ENCODE peak calls at places on chromosome 13, in four cellular contexts. One of them, this sample, is unnamed.

GRCh38 chr13:67221630-67222226 is 8.4 kb downstream of the PCDH9 start:
- DNase-seq in progenitor cell of endocrine pancreas: no peak
- DNase-seq in neural progenitor cell: no peak
- DNase-seq in thoracic aorta: no peak
- DNase-seq in this sample: no peak

GRCh38 chr13:96822900-96823299 is 171.4 kb downstream of the OXGR1 start:
- DNase-seq in thoracic aorta: no peak
- DNase-seq in neural progenitor cell: peak
- DNase-seq in progenitor cell of endocrine pancreas: no peak
- DNase-seq in this sample: no peak

GRCh38 chr13:57988276-57988675 is 356.7 kb downstream of the PCDH17 start:
- DNase-seq in neural progenitor cell: no peak
- DNase-seq in thoracic aorta: no peak
- DNase-seq in progenitor cell of endocrine pancreas: no peak
- DNase-seq in this sample: no peak

GRCh38 chr13:51270606-51271005 is 48.4 kb downstream of the FAM124A start:
- DNase-seq in neural progenitor cell: no peak
- DNase-seq in thoracic aorta: no peak
- DNase-seq in progenitor cell of endocrine pancreas: no peak
- DNase-seq in this sample: no peak

GRCh38 chr13:72751220-72751619 is 23.5 kb downstream of the BORA start:
- DNase-seq in neural progenitor cell: no peak
- DNase-seq in thoracic aorta: no peak
- DNase-seq in progenitor cell of endocrine pancreas: no peak
- DNase-seq in this sample: no peak

GRCh38 chr13:102798653-102799543 is at the start of the genes BIVM and POGLUT2:
- DNase-seq in neural progenitor cell: peak
- DNase-seq in progenitor cell of endocrine pancreas: peak
- DNase-seq in thoracic aorta: peak
- DNase-seq in this sample: peak

GRCh38 chr13:94020833-94021232 is 458.6 kb downstream of the DCT start:
- DNase-seq in progenitor cell of endocrine pancreas: no peak
- DNase-seq in thoracic aorta: no peak
- DNase-seq in neural progenitor cell: no peak
- DNase-seq in this sample: no peak

GRCh38 chr13:32676242-32676641 is 90.0 kb downstream of the PDS5B start:
- DNase-seq in neural progenitor cell: no peak
- DNase-seq in thoracic aorta: no peak
- DNase-seq in progenitor cell of endocrine pancreas: no peak
- DNase-seq in this sample: no peak

GRCh38 chr13:113654591-113655357 is 3.2 kb downstream of the ATP4B start:
- DNase-seq in thoracic aorta: no peak
- DNase-seq in progenitor cell of endocrine pancreas: no peak
- DNase-seq in neural progenitor cell: no peak
- DNase-seq in this sample: no peak

GRCh38 chr13:77919351-77920294 is 992 bp upstream of the EDNRB start:
- DNase-seq in thoracic aorta: no peak
- DNase-seq in progenitor cell of endocrine pancreas: no peak
- DNase-seq in neural progenitor cell: peak
- DNase-seq in this sample: no peak

GRCh38 chr13:109336730-109337129 is 449.7 kb downstream of the IRS2 start:
- DNase-seq in neural progenitor cell: no peak
- DNase-seq in thoracic aorta: no peak
- DNase-seq in progenitor cell of endocrine pancreas: no peak
- DNase-seq in this sample: peak

GRCh38 chr13:108121406-108121805 is 93.9 kb downstream of the LIG4 start:
- DNase-seq in thoracic aorta: no peak
- DNase-seq in progenitor cell of endocrine pancreas: no peak
- DNase-seq in neural progenitor cell: no peak
- DNase-seq in this sample: no peak
- TF ChIP-seq CTCF in thoracic aorta: no peak
- TF ChIP-seq CTCF in progenitor cell of endocrine pancreas: no peak
- TF ChIP-seq CTCF in neural progenitor cell: no peak
- TF ChIP-seq CTCF in this sample: no peak

GRCh38 chr13:31174018-31174417 is 12.3 kb upstream of the HSPH1 start:
- DNase-seq in thoracic aorta: no peak
- DNase-seq in neural progenitor cell: no peak
- DNase-seq in progenitor cell of endocrine pancreas: no peak
- DNase-seq in this sample: no peak
- TF ChIP-seq CTCF in thoracic aorta: no peak
- TF ChIP-seq CTCF in neural progenitor cell: no peak
- TF ChIP-seq CTCF in progenitor cell of endocrine pancreas: peak
- TF ChIP-seq CTCF in this sample: no peak

GRCh38 chr13:39210961-39211534 is 172.8 kb downstream of the NHLRC3 start:
- DNase-seq in progenitor cell of endocrine pancreas: no peak
- DNase-seq in thoracic aorta: no peak
- DNase-seq in neural progenitor cell: no peak
- DNase-seq in this sample: no peak
- TF ChIP-seq CTCF in progenitor cell of endocrine pancreas: no peak
- TF ChIP-seq CTCF in thoracic aorta: no peak
- TF ChIP-seq CTCF in neural progenitor cell: peak
- TF ChIP-seq CTCF in this sample: no peak

DNA sequence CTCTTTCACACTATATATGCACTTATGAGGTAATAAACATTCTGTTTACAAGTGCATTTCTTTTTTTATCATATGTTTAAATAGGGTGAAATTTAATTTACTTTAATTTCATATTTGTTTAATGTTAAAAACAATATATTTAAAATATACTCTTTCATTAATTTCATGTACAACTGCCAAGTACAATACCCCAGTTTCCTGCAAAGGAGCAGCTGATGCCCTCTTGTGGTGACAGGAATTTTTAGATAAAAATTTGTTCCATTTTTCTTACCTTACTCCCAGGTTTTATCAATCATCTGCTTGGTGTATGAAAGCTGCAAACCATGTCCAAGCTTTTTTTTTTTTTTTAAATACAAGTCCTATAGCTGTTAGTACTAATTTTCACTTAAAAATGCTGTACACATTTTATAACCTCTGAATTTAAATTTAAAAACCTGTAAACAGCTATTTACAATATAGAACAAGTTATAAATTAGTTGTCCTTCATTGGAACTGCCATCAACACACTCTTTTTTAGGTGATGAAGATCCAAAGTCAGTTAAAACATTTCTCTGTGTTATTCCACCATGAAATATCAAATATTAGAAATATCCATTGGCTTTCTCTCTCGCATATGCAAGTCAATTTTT is 4.9 kb downstream of the PCDH20 start:
- DNase-seq in thoracic aorta: no peak
- DNase-seq in neural progenitor cell: peak
- DNase-seq in progenitor cell of endocrine pancreas: no peak
- DNase-seq in this sample: no peak
- TF ChIP-seq CTCF in thoracic aorta: peak
- TF ChIP-seq CTCF in neural progenitor cell: peak
- TF ChIP-seq CTCF in progenitor cell of endocrine pancreas: peak
- TF ChIP-seq CTCF in this sample: peak

GRCh38 chr13:44048326-44048725 is 168.6 kb downstream of the LACC1 start:
- DNase-seq in progenitor cell of endocrine pancreas: no peak
- DNase-seq in neural progenitor cell: no peak
- DNase-seq in thoracic aorta: no peak
- DNase-seq in this sample: no peak
- TF ChIP-seq CTCF in progenitor cell of endocrine pancreas: no peak
- TF ChIP-seq CTCF in neural progenitor cell: no peak
- TF ChIP-seq CTCF in thoracic aorta: no peak
- TF ChIP-seq CTCF in this sample: no peak

GRCh38 chr13:34076319-34076718 is 258.4 kb downstream of the RFC3 start:
- DNase-seq in neural progenitor cell: no peak
- DNase-seq in thoracic aorta: no peak
- DNase-seq in progenitor cell of endocrine pancreas: no peak
- DNase-seq in this sample: no peak

GRCh38 chr13:34078334-34078999 is 260.5 kb downstream of the RFC3 start:
- DNase-seq in neural progenitor cell: no peak
- DNase-seq in thoracic aorta: no peak
- DNase-seq in progenitor cell of endocrine pancreas: no peak
- DNase-seq in this sample: no peak

GRCh38 chr13:34076943-34077703 is 259.2 kb downstream of the RFC3 start:
- DNase-seq in thoracic aorta: no peak
- DNase-seq in neural progenitor cell: peak
- DNase-seq in progenitor cell of endocrine pancreas: no peak
- DNase-seq in this sample: peak
- TF ChIP-seq CTCF in thoracic aorta: peak
- TF ChIP-seq CTCF in neural progenitor cell: peak
- TF ChIP-seq CTCF in progenitor cell of endocrine pancreas: peak
- TF ChIP-seq CTCF in this sample: peak

GRCh38 chr13:111492958-111493357 is 172.5 kb downstream of the TEX29 start:
- DNase-seq in thoracic aorta: no peak
- DNase-seq in neural progenitor cell: no peak
- DNase-seq in progenitor cell of endocrine pancreas: no peak
- DNase-seq in this sample: no peak

GRCh38 chr13:111493468-111493867 is 173.0 kb downstream of the TEX29 start:
- DNase-seq in thoracic aorta: no peak
- DNase-seq in progenitor cell of endocrine pancreas: no peak
- DNase-seq in neural progenitor cell: no peak
- DNase-seq in this sample: no peak

GRCh38 chr13:111491659-111492058 is 171.2 kb downstream of the TEX29 start:
- DNase-seq in neural progenitor cell: no peak
- DNase-seq in thoracic aorta: no peak
- DNase-seq in progenitor cell of endocrine pancreas: no peak
- DNase-seq in this sample: no peak

GRCh38 chr13:111492341-111492945 is 172.0 kb downstream of the TEX29 start:
- DNase-seq in neural progenitor cell: no peak
- DNase-seq in progenitor cell of endocrine pancreas: no peak
- DNase-seq in thoracic aorta: no peak
- DNase-seq in this sample: no peak

DNA sequence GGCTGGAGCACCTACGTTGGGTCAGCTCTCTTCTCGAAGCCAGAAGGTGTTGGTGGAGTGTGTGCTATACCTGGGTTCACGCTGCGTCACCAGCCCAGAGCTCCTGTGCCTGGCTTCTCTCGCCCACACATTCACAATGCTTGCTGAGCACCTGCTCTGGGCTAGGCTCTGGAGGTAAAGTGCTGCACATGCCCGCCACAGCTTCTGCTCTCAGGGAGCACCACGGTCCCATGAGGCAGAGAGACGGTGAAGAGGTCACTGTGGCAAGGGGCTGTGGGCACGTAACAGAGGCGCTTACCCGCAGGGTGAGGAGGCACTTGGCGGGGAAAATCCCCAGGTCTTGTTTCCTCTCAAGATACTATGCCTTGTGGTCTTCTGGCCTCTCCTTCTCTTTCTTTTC is 174.2 kb downstream of the TEX29 start:
- DNase-seq in thoracic aorta: no peak
- DNase-seq in neural progenitor cell: no peak
- DNase-seq in progenitor cell of endocrine pancreas: no peak
- DNase-seq in this sample: no peak
- TF ChIP-seq CTCF in thoracic aorta: no peak
- TF ChIP-seq CTCF in neural progenitor cell: no peak
- TF ChIP-seq CTCF in progenitor cell of endocrine pancreas: no peak
- TF ChIP-seq CTCF in this sample: no peak